ENCODE peak calls at places on chromosomes 7 and 10, in ten cellular contexts. V is IMR-90; X is epithelial cell of esophagus; E is fibroblast of pulmonary artery; S is endothelial cell; C is hepatocyte; K is brain microvascular endothelial cell; L is tibial nerve; P is GM20000; G is activated CD8-positive, alpha-beta T cell treated with anti-CD3 and anti-CD28 coated beads for 36 hours. O is an unnamed sample.

GRCh38 chr7:418636-419280 is 100.9 kb downstream of the PDGFA start:
- DNase-seq in V (no peak), X (no peak), E (no peak), S (no peak), C (no peak), K (no peak), L (no peak), P (no peak), G (no peak), O (no peak)

GRCh38 chr10:108911814-108912541 is 1011.3 kb downstream of the XPNPEP1 start:
- DNase-seq in V (peak; percentile 51), X (peak; percentile 50), E (peak; percentile 50), S (peak; percentile 78), C (peak; percentile 86), K (no peak), L (peak; percentile 59), P (peak; percentile 28), G (no peak), O (no peak)

GRCh38 chr10:1292611-1293021 is 236.4 kb downstream of the WDR37 start:
- DNase-seq in V (no peak), X (no peak), E (no peak), S (no peak), C (no peak), K (no peak), L (no peak), P (no peak), G (no peak), O (peak; percentile 71)

GRCh38 chr7:93837245-93837644 is 53.3 kb downstream of the TFPI2 start:
- DNase-seq in V (no peak), X (no peak), E (no peak), S (no peak), C (no peak), K (no peak), L (no peak), P (no peak), G (no peak), O (no peak)

GRCh38 chr10:1394155-1394912 is 338.1 kb downstream of the WDR37 start:
- DNase-seq in V (no peak), X (no peak), E (no peak), S (peak; percentile 2), C (no peak), K (no peak), L (no peak), P (peak; percentile 6), G (no peak), O (peak; percentile 67)

GRCh38 chr7:154748387-154748786 is 254.5 kb downstream of the PAXIP1 start:
- DNase-seq in V (no peak), X (no peak), E (no peak), S (no peak), C (no peak), K (no peak), L (no peak), P (no peak), G (no peak), O (no peak)

GRCh38 chr7:43647772-43648643 is 65.1 kb downstream of the STK17A start:
- DNase-seq in V (peak; percentile 100), X (peak; percentile 98), E (peak; percentile 97), S (peak; percentile 25), C (peak; percentile 62), K (peak; percentile 94), L (peak; percentile 60), P (peak; percentile 31), G (peak; percentile 74), O (no peak)

GRCh38 chr10:10613654-10614244 is 403.9 kb upstream of the CELF2 start:
- DNase-seq in V (peak; percentile 39), X (no peak), E (peak; percentile 29), S (no peak), C (no peak), K (no peak), L (no peak), P (no peak), G (no peak), O (no peak)

GRCh38 chr7:98054585-98054984 is 52.1 kb upstream of the LMTK2 start:
- DNase-seq in V (no peak), X (peak; percentile 75), E (no peak), S (no peak), C (peak; percentile 35), K (no peak), L (no peak), P (no peak), G (no peak), O (no peak)

GRCh38 chr7:30738026-30738915 is 13.7 kb upstream of the INMT start:
- DNase-seq in V (no peak), X (no peak), E (no peak), S (no peak), C (no peak), K (no peak), L (no peak), P (no peak), G (peak; percentile 47), O (no peak)

GRCh38 chr7:88254721-88255120 is 34.9 kb upstream of the SRI start:
- DNase-seq in V (no peak), X (peak; percentile 98), E (no peak), S (no peak), C (no peak), K (no peak), L (no peak), P (no peak), G (no peak), O (no peak)

GRCh38 chr7:519974-520458 is 370 bp upstream of the PDGFA start:
- DNase-seq in V (peak; percentile 36), X (peak; percentile 63), E (peak; percentile 65), S (peak; percentile 57), C (peak; percentile 83), K (no peak), L (no peak), P (peak; percentile 73), G (peak; percentile 27), O (peak; percentile 92)

GRCh38 chr7:75688200-75689136 is 50.3 kb downstream of the HIP1 start:
- DNase-seq in V (no peak), X (no peak), E (no peak), S (no peak), C (no peak), K (no peak), L (no peak), P (no peak), G (no peak), O (no peak)

GRCh38 chr10:110083884-110084283 is 76.1 kb downstream of the ADD3 start:
- DNase-seq in V (peak; percentile 53), X (peak; percentile 29), E (peak; percentile 62), S (no peak), C (peak; percentile 24), K (peak; percentile 12), L (no peak), P (no peak), G (no peak), O (no peak)

GRCh38 chr7:118250860-118251494 is 26.5 kb downstream of the ANKRD7 start:
- DNase-seq in V (no peak), X (no peak), E (no peak), S (no peak), C (no peak), K (no peak), L (no peak), P (no peak), G (no peak), O (no peak)
- TF ChIP-seq CTCF in V (peak; percentile 15), X (peak; percentile 27), E (peak; percentile 27), S (peak; percentile 55), C (peak; percentile 47), K (peak; percentile 23), L (no peak), P (no peak), G (peak; percentile 8), O (peak; percentile 40)

GRCh38 chr7:146129296-146129695 is 12.7 kb downstream of the CNTNAP2 start:
- DNase-seq in V (no peak), X (no peak), E (peak; percentile 3), S (no peak), C (no peak), K (no peak), L (no peak), P (no peak), G (no peak), O (no peak)
- TF ChIP-seq CTCF in V (no peak), X (no peak), E (no peak), S (no peak), C (no peak), K (no peak), L (no peak), P (no peak), G (no peak), O (no peak)

DNA sequence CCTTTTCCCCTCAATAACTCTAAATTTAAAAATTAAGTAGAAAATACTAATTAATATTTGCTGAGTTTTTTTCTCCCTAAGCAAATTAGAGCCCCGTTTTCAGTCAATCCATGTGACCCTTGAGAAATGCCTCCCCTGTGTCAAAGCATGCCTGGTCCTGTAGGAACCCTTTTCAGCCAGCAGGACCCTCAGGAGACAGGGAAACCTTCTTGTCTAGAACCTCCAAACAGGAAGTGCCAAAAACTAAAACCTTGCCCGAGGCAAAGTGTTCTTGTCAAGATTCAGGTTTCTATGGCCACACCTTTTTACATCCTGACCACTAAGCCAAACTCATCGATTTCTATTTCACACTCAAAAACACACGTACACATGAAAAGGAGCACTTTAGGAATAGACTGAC is 60.1 kb upstream of the NFE2L3 start:
- DNase-seq in V (peak; percentile 13), X (peak; percentile 62), E (peak; percentile 10), S (peak; percentile 20), C (no peak), K (no peak), L (no peak), P (no peak), G (peak; percentile 24), O (no peak)
- TF ChIP-seq CTCF in V (peak; percentile 14), X (peak; percentile 18), E (peak; percentile 27), S (peak; percentile 39), C (no peak), K (peak; percentile 55), L (peak; percentile 5), P (no peak), G (no peak), O (no peak)

GRCh38 chr10:83372646-83373045 is 766.7 kb upstream of the GHITM start:
- DNase-seq in V (peak; percentile 16), X (no peak), E (peak; percentile 10), S (no peak), C (no peak), K (peak; percentile 0), L (no peak), P (no peak), G (no peak), O (no peak)

GRCh38 chr10:83374741-83375140 is 764.6 kb upstream of the GHITM start:
- DNase-seq in V (no peak), X (no peak), E (no peak), S (no peak), C (no peak), K (no peak), L (no peak), P (no peak), G (no peak), O (no peak)

GRCh38 chr10:83371696-83372490 is 767.4 kb upstream of the GHITM start:
- DNase-seq in V (no peak), X (no peak), E (no peak), S (no peak), C (no peak), K (no peak), L (no peak), P (no peak), G (no peak), O (no peak)

GRCh38 chr10:83375274-83375673 is 764.0 kb upstream of the GHITM start:
- DNase-seq in V (no peak), X (no peak), E (no peak), S (no peak), C (no peak), K (no peak), L (no peak), P (no peak), G (no peak), O (no peak)

DNA sequence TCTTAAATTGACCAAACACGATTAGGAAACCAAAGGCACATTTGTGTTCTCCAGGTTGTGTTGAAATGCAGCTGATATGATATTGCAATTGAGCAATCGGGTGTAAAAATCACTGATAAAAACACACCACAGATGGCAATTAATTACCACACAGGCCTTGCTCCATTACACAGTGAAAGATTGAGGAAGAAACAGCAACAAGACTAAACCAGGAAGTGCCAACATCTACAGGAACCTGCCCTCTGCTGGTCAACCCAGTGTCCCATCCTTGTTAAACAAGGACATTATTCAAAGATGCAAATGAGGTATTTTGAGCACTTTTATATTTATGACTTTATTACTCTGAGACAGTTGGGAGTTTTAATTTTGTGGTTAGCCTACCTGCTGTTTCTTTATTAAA is 765.6 kb upstream of the GHITM start:
- DNase-seq in V (no peak), X (peak; percentile 60), E (peak; percentile 56), S (peak; percentile 16), C (peak; percentile 26), K (peak; percentile 1), L (no peak), P (no peak), G (peak; percentile 17), O (no peak)
- TF ChIP-seq CTCF in V (peak; percentile 2), X (peak; percentile 74), E (peak; percentile 58), S (peak; percentile 51), C (peak; percentile 49), K (peak; percentile 13), L (no peak), P (no peak), G (no peak), O (peak; percentile 42)

O was measured in osteocyte.